ENCODE peak calls at places on chromosomes 3 and 15, in six cellular contexts. F is fibroblast of lung, Q is HCT116, P is uterus, T is mesendoderm, A is transverse colon. C is an unnamed sample. For H3K36me3, the result is how much of the 10 kb centered on the place peaks cover.

GRCh38 chr15:70199601-70200000 is 101.9 kb upstream of the TLE3 start:
- DNase-seq in Q (no peak), F (no peak), P (no peak), A (no peak), T (no peak), C (peak)

GRCh38 chr3:157125101-157125500 is 34.8 kb downstream of the CCNL1 start:
- DNase-seq in P (no peak), A (no peak), F (no peak), T (no peak), Q (no peak), C (no peak)

GRCh38 chr3:65342084-65342683 is 654.4 kb upstream of the ADAMTS9 start:
- DNase-seq in F (peak), A (peak), Q (peak), T (peak), P (no peak), C (peak)

GRCh38 chr3:120423432-120423831 is 27.4 kb downstream of the FSTL1 start:
- DNase-seq in Q (no peak), F (no peak), A (no peak), T (no peak), P (no peak), C (no peak)

GRCh38 chr3:67278015-67278618 is 280.0 kb downstream of the KBTBD8 start:
- DNase-seq in Q (no peak), T (no peak), F (no peak), P (no peak), A (no peak), C (no peak)

GRCh38 chr15:75904241-75904631 is 558 bp downstream of the FBXO22 start:
- DNase-seq in T (peak), Q (no peak), A (peak), F (peak), P (peak), C (peak)

GRCh38 chr3:46215810-46216414 is 7.8 kb upstream of the CCR1 start:
- DNase-seq in T (no peak), F (peak), A (no peak), Q (no peak), P (no peak), C (no peak)

GRCh38 chr3:28138047-28138446 is 103.4 kb upstream of the CMC1 start:
- DNase-seq in T (no peak), Q (no peak), P (no peak), F (peak), A (no peak), C (no peak)

GRCh38 chr3:42732829-42733459 is 30.3 kb upstream of the HHATL start:
- DNase-seq in F (no peak), Q (no peak), A (no peak), P (no peak), T (peak), C (no peak)

GRCh38 chr3:157104928-157105652 is 54.9 kb downstream of the CCNL1 start:
- DNase-seq in Q (no peak), F (no peak), T (peak), P (no peak), A (peak), C (peak)

GRCh38 chr3:24355806-24356205 is 138.8 kb downstream of the THRB start:
- DNase-seq in F (no peak), A (no peak), T (no peak), P (no peak), Q (no peak), C (no peak)

GRCh38 chr3:179438836-179439235 is 12.4 kb downstream of the GNB4 start:
- DNase-seq in Q (no peak), F (no peak), P (no peak), A (no peak), T (peak), C (no peak)

GRCh38 chr3:165390171-165390570 is 194.0 kb upstream of the SLITRK3 start:
- DNase-seq in T (peak), P (no peak), F (no peak), Q (no peak), A (no peak), C (no peak)

GRCh38 chr15:101441706-101442105 is 47.8 kb downstream of the PCSK6 start:
- DNase-seq in F (no peak), Q (no peak), A (no peak), P (no peak), T (no peak), C (no peak)

DNA sequence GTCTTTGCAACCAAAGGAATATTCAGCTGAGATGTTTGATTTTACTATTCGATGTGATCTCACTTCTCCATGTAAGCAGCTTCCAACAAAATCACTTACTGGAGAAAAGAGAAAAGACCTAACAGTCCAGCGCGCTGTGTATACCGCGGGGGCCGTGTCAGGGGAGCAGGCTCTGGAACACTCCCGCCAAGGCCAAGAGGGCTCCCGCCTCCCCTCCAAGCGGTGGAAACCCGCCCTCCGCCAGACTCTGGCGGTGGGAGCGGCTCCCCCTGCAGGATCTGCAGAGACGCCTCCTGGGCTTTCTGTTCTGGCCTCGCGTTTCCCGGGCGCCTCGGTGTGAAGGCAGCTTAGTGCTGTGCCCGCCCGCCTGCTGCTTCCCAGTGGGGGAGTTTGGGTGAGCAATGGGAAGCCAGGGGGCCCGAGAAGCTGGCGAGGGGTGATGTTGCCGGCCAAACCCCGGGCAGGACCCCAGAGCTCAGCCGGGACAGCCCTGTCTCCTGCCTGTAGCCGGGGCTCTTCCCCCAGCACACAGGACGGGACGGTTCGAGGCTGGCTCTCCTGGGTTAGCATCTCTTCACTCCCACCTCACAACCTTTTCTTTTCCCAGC is 36.3 kb downstream of the CHST14 start:
- DNase-seq in A (peak), Q (peak), P (peak), T (peak), F (peak), C (peak)
- H3K4me3 ChIP-seq in A (no peak), Q (peak), P (no peak), T (no peak), F (no peak), C (peak)

GRCh38 chr3:52254608-52255007 is 9.0 kb downstream of the PPM1M start:
- DNase-seq in F (no peak), Q (no peak), T (no peak), P (no peak), A (no peak), C (no peak)
- H3K36me3 ChIP-seq in F (under half), Q (half or more), T (under half), P (under half), A (half or more), C (half or more)

GRCh38 chr3:14225421-14225820 is 46.8 kb downstream of the LSM3 start:
- DNase-seq in Q (no peak), F (no peak), T (no peak), A (peak), P (no peak), C (no peak)

GRCh38 chr3:14222900-14223594 is 44.4 kb downstream of the LSM3 start:
- DNase-seq in Q (no peak), F (peak), T (no peak), P (no peak), A (no peak), C (no peak)

GRCh38 chr3:14223595-14223994 is 45.0 kb downstream of the LSM3 start:
- DNase-seq in F (no peak), A (no peak), T (no peak), Q (no peak), P (no peak), C (no peak)

GRCh38 chr3:14222457-14222856 is 43.8 kb downstream of the LSM3 start:
- DNase-seq in Q (no peak), A (no peak), F (peak), T (no peak), P (no peak), C (no peak)

DNA sequence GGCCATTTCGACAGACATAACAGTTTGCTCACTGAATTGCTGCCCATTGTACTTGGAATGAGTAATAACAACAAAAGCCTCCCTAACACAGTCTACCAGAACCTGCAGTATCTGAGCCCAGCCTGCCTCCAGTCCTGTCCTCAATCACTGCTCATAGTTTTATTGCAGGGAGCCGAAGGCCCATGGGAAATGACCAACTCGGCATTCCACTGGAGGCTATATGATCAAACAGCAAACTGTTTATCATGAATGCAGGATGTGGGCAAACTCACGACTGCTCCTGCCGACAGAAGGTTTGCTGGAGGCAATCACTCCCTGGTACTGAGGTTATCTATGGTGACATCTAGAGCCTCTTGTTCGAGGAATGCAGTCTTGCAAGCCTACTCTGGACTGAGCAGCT is 46.3 kb downstream of the LSM3 start:
- DNase-seq in A (no peak), P (no peak), F (no peak), T (peak), Q (no peak), C (no peak)
- H3K4me3 ChIP-seq in A (no peak), P (no peak), F (no peak), T (no peak), Q (no peak), C (no peak)

DNA sequence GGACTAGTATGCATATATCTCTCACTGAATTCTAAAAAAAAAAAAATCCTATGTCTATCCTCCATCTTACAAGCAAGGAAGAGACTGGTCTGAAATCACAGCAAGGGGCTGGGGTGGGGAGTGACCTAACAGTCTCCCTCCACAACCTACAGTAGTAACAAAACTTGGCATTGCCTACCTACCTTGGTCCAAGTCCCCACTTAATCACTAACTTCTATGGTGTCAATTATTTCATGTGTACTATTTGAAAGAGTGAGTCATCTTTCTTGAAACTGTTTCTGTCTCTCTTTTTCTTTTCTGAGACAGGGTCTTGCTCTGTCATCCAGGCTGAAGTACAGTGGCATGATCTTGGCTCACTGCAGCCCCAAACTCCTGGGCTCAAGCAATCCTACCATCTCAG is 36.8 kb downstream of the CHAC1 start:
- DNase-seq in F (no peak), P (no peak), Q (no peak), T (no peak), A (no peak), C (no peak)
- H3K36me3 ChIP-seq in F (under half), P (under half), Q (half or more), T (under half), A (under half), C (under half)

DNA sequence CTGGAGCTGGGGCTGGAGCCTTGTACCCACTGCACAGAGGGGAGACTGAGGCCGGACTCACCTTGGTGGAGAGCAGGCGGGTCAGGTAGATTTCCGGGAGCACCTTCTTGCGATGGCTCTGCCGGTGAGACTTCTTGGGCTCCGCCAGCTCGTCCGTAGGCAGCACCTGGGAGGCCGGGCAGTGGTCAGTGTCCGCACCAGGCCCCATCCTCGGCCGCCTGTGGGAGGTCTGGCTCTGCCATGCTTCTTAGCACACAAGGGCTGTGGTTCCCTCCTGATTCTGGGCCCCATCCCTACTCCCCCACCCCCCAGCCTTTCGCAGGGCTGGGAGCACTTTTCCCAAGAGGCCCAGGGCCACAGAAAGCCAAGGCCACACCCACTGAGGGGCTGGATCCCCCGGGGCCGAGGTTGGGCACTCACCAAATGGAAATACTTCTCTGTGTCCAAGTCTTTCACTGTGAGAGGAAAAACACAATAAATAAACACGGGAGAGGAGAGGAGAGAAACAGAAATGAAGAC is 17.4 kb downstream of the H1-8 start:
- DNase-seq in A (no peak), Q (no peak), T (no peak), F (peak), P (peak), C (no peak)
- H3K4me3 ChIP-seq in A (no peak), Q (no peak), T (no peak), F (peak), P (no peak), C (no peak)

DNA sequence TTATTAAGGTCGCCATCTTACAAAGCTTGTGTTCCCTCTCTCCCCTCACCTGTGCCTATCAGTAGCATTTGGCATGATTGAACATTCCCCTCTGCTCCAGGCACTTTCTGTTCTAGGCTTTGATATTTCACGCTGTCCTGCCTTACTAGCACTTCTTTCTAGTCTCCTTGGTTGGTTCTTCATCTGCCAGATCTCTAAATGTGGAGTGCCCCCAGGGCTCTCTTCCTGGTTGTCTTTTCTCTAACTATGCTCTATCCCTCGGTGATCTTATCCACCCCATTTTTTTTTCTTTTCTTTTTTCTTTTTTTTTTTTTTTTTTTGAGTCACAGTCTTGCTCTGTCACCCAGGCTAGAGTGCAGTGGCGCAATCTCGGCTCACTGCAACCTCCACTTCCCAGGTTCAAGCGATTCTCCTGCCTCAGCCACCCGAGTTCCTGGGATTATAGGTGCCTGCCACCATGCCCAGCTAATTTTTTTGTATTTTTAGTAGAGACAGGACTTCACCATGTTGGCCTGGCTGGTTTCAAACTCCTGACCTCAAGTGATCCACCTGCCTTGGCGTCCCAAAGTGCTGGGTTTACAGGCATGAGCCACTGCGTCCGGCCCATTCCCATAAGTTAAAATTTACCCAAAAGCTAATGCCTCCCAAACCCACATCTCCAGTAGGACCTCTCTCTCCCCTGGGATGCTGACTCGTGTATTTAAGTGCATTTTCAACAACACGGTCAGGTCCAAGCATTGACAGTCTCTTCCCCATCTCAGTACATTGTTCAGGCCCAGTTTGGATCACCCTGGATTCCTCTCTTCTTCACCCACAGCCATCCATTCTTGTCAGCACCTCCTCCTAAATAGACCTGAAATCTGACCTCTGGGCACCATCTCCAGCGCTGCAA is 5.2 kb downstream of the NUSAP1 start:
- DNase-seq in P (no peak), Q (no peak), F (no peak), A (no peak), T (peak), C (no peak)
- H3K36me3 ChIP-seq in P (under half), Q (under half), F (under half), A (under half), T (under half), C (under half)

DNA sequence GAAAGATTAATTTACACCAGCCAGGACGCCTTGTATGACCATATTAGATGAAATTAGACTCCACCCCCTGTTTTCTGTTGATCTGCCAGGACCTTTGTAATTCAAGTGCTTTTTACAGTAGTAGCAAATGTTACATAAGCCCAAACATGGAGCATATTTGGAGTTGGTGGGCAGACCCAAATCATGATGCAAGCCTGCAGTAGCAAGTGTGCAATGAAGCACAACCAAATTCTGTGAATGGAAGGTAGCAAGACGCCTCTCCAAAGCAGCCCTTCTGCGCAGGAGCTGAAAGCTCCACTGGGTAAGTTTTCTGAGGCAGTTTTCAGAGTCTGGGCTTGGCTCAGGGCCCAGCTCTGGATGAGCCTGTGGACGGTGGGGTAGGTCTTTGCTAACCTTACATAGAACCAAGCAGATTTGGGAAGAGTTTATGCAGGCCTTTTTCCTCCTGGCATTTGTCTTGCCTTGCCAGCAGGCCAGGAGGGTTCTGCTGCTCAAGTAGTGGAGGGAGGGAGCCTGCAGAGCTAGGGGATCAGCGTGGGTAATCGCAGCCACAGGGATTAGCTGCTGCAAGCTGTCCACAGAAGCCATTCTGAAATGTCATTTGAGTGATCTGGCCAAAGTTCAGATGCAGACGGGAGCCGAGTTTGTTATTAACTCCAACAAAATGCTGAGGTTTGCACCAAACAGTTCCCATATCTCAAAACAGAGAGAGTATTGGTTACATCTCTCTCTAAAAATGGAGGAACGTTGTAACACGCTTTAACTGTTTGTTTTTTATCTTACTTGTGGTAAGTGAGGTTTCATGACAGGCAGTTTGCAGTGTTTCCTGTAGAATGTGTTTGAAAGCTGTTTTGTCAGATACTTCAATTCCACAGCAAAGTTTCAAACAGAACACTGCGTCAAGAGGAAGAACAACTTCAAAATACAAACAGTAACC is 55.4 kb downstream of the PSMD6 start:
- DNase-seq in A (peak), T (no peak), Q (no peak), F (peak), P (peak), C (no peak)
- H3K4me3 ChIP-seq in A (peak), T (no peak), Q (no peak), F (peak), P (no peak), C (no peak)